ENCODE peak calls at places on chromosomes 16 and 17, in four cellular contexts. C is cardiac muscle cell, I is pancreas, T is sigmoid colon. A is an unnamed sample. For H3K4me1, the result is how much of the 10 kb centered on the place peaks cover.

GRCh38 chr17:34720760-34721159 is 141.4 kb downstream of the TMEM132E start:
- DNase-seq in C (no peak), I (no peak), T (no peak), A (no peak)

GRCh38 chr16:20347666-20348364 is 4.7 kb downstream of the UMOD start:
- DNase-seq in C (no peak), I (peak), T (no peak), A (no peak)

GRCh38 chr17:3400008-3400407 is 1.8 kb upstream of the OR1E1 start:
- DNase-seq in C (no peak), I (no peak), T (no peak), A (no peak)

GRCh38 chr16:5605404-5605803 is 507.8 kb upstream of the EEF2KMT start:
- DNase-seq in C (no peak), I (no peak), T (no peak), A (no peak)

GRCh38 chr16:66171578-66171977 is 194.9 kb upstream of the CDH5 start:
- DNase-seq in C (no peak), I (no peak), T (no peak), A (no peak)

GRCh38 chr16:77789085-77789611 is 784 bp downstream of the VAT1L start:
- DNase-seq in C (peak), I (no peak), T (no peak), A (no peak)

GRCh38 chr16:66960270-66960669 is 796 bp upstream of the CES3 start:
- DNase-seq in C (no peak), I (no peak), T (no peak), A (no peak)

GRCh38 chr16:15518412-15519351 is 84.3 kb downstream of the BMERB1 start:
- DNase-seq in C (no peak), I (no peak), T (peak), A (peak)

GRCh38 chr16:15054357-15055140 is 1.3 kb downstream of the NTAN1 start:
- DNase-seq in C (no peak), I (no peak), T (no peak), A (no peak)

GRCh38 chr16:50599494-50599893 is 51.3 kb downstream of the NKD1 start:
- DNase-seq in C (no peak), I (no peak), T (no peak), A (no peak)

GRCh38 chr16:88782454-88783390 is 2.3 kb downstream of the PIEZO1 start:
- DNase-seq in C (no peak), I (peak), T (peak), A (peak)

GRCh38 chr17:67619555-67619954 is 98.2 kb upstream of the NOL11 start:
- DNase-seq in C (no peak), I (no peak), T (no peak), A (no peak)

GRCh38 chr16:53071748-53072301 is 17.0 kb downstream of the CHD9 start:
- DNase-seq in C (no peak), I (no peak), T (peak), A (peak)

GRCh38 chr16:67651847-67652246 is 6.9 kb downstream of the CARMIL2 start:
- DNase-seq in C (no peak), I (no peak), T (no peak), A (no peak)

GRCh38 chr16:83187404-83187803 is 560.6 kb downstream of the CDH13 start:
- DNase-seq in C (no peak), I (no peak), T (no peak), A (no peak)

GRCh38 chr17:78416791-78417530 is 38.5 kb downstream of the PGS1 start:
- DNase-seq in C (no peak), I (no peak), T (peak), A (peak)

GRCh38 chr17:35801583-35802224 is 6.3 kb upstream of the MMP28 start:
- DNase-seq in C (peak), I (no peak), T (peak), A (peak)

GRCh38 chr17:33202011-33202410 is 91.1 kb downstream of the ASIC2 start:
- DNase-seq in C (no peak), I (no peak), T (no peak), A (no peak)

GRCh38 chr17:45368661-45369060 is 51.8 kb upstream of the MAP3K14 start:
- DNase-seq in C (no peak), I (no peak), T (no peak), A (no peak)

GRCh38 chr16:11016524-11016988 is 72.2 kb downstream of the CLEC16A start:
- DNase-seq in C (no peak), I (no peak), T (no peak), A (no peak)

GRCh38 chr17:2238432-2239169 is 65.0 kb downstream of the SMG6 start:
- DNase-seq in C (peak), I (no peak), T (peak), A (peak)

GRCh38 chr17:2237960-2238359 is 65.6 kb downstream of the SMG6 start:
- DNase-seq in C (no peak), I (no peak), T (no peak), A (no peak)

GRCh38 chr17:2240541-2240940 is 63.0 kb downstream of the SMG6 start:
- DNase-seq in C (no peak), I (no peak), T (no peak), A (no peak)

GRCh38 chr17:2239882-2240430 is 63.6 kb downstream of the SMG6 start:
- DNase-seq in C (no peak), I (no peak), T (peak), A (no peak)

DNA sequence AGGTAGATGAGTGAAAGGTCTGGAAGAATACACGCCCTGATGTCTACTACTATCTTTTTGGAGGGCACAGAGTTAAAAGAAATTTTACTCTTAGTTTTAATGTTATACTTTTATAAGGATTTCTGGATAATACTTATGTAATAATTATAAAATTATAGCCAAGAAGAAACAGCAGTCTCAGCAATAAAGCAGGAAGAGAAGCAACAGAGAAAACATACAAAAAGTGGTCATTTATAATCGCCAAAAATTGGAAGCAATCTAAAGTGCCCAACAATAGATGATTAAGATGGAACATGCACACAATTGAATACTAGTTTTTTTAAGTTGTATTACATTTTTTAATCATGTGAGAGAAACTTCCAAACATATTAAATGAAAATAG is 64.4 kb downstream of the SMG6 start:
- DNase-seq in C (no peak), I (no peak), T (no peak), A (no peak)
- H3K4me1 ChIP-seq in C (under half), I (under half), T (under half), A (under half)

DNA sequence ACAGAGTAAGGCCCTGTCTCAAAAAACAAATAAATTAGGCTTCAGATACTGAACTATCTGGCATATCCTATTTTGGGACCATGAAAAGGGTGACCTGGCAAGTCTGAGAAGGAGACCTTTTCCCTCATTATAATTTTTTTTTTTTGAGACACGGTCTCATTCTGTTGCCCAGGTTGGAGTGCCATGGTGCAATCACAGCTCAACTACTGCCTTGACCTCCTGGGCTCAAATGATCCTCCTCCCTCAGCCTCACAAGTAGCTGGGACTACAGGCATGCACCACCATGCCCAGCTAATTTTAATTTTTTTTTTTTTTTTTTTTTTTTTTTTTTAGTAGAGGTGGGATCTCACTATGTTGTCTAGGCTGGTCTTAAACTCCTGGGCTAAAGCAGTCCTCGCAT is 37.3 kb downstream of the PLCG2 start:
- DNase-seq in C (no peak), I (no peak), T (no peak), A (no peak)
- H3K4me1 ChIP-seq in C (under half), I (under half), T (under half), A (under half)

GRCh38 chr17:27631409-27631755 is 394 bp downstream of the LGALS9 start:
- DNase-seq in C (no peak), I (no peak), T (no peak), A (no peak)

GRCh38 chr17:27633312-27634025 is 2.5 kb downstream of the LGALS9 start:
- DNase-seq in C (no peak), I (no peak), T (no peak), A (no peak)

GRCh38 chr17:27631897-27632725 is 1.1 kb downstream of the LGALS9 start:
- DNase-seq in C (no peak), I (no peak), T (no peak), A (no peak)

GRCh38 chr17:27628376-27628775 is 2.6 kb upstream of the LGALS9 start:
- DNase-seq in C (no peak), I (no peak), T (no peak), A (no peak)

GRCh38 chr17:27630607-27631408 is at the start of gene LGALS9:
- DNase-seq in C (no peak), I (no peak), T (no peak), A (peak)
- H3K4me1 ChIP-seq in C (under half), I (under half), T (under half), A (under half)

GRCh38 chr16:3259097-3259496 is 2.7 kb upstream of the MEFV start:
- DNase-seq in C (no peak), I (no peak), T (peak), A (no peak)

GRCh38 chr16:3262517-3262916 is 6.1 kb upstream of the MEFV start:
- DNase-seq in C (no peak), I (no peak), T (no peak), A (no peak)

GRCh38 chr16:3256876-3257465 is 538 bp upstream of the MEFV start:
- DNase-seq in C (no peak), I (no peak), T (no peak), A (no peak)

GRCh38 chr16:3256146-3256875 is at the start of gene MEFV:
- DNase-seq in C (no peak), I (no peak), T (no peak), A (no peak)

GRCh38 chr16:3259829-3260228 is 3.4 kb upstream of the MEFV start:
- DNase-seq in C (no peak), I (no peak), T (no peak), A (no peak)
- H3K4me1 ChIP-seq in C (under half), I (under half), T (under half), A (under half)

DNA sequence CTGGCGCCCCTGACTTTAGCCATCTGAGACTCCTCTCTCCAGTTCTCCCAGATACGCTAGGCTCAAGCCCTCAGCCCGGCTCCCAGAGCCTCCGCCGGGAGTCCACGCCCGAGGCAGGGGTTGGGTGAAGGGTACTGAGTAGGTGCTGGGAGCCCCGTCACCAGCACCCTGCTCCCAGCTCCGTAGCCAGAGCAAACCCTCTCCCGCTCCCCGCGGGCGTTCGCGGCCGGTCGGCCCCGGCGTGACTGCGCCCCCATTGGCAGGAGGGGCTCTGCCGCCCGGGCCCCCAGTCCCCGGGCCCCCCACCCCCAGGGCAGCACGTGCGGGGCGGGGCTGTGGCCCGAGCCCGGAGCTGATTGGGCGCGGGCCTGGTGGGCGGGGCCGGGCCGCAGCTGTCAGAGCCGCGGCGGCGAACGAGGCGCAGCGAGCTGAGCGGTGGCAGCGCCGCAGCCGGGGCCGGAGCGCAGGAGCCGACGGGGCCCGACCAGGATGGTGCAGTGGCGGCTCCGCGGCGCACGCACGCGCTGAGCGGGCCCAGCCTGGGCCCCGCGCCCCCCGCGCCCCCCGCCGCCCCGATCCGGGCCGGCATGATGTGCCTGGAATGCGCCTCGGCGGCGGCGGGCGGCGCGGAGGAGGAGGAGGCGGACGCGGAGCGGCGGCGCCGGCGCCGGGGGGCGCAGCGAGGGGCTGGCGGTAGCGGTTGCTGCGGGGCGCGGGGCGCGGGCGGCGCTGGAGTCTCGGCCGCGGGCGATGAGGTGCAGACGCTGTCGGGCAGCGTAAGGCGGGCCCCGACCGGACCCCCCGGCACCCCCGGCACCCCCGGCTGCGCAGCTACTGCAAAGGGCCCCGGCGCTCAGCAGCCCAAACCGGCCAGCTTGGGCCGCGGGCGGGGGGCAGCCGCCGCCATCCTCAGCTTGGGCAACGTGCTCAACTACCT is at the start of gene SPNS2:
- DNase-seq in C (peak), I (peak), T (no peak), A (peak)
- H3K4me1 ChIP-seq in C (under half), I (under half), T (under half), A (under half)